ENCODE peak calls at places on chromosomes 16 and 17, in eight cellular contexts. One of them, this sample, is unnamed.

GRCh38 chr17:51422634-51423033 is 162.3 kb downstream of the UTP18 start:
- DNase-seq in T-helper 2 cell: no peak
- DNase-seq in substantia nigra: no peak
- DNase-seq in ELF-1: no peak
- DNase-seq in lung: no peak
- DNase-seq in CD8-positive, alpha-beta T cell: no peak
- DNase-seq in AG04450: no peak
- DNase-seq in nucleus accumbens: no peak
- DNase-seq in this sample: no peak

GRCh38 chr16:62077998-62078397 is 41.8 kb upstream of the CDH8 start:
- DNase-seq in lung: no peak
- DNase-seq in substantia nigra: peak
- DNase-seq in T-helper 2 cell: no peak
- DNase-seq in nucleus accumbens: no peak
- DNase-seq in AG04450: no peak
- DNase-seq in ELF-1: peak
- DNase-seq in CD8-positive, alpha-beta T cell: no peak
- DNase-seq in this sample: no peak

GRCh38 chr16:66490774-66491715 is 58.9 kb downstream of the TK2 start:
- DNase-seq in substantia nigra: no peak
- DNase-seq in T-helper 2 cell: no peak
- DNase-seq in lung: no peak
- DNase-seq in AG04450: no peak
- DNase-seq in ELF-1: no peak
- DNase-seq in nucleus accumbens: no peak
- DNase-seq in CD8-positive, alpha-beta T cell: no peak
- DNase-seq in this sample: no peak

GRCh38 chr16:1723450-1724147 is 17.6 kb downstream of the MAPK8IP3 start:
- DNase-seq in ELF-1: peak
- DNase-seq in T-helper 2 cell: no peak
- DNase-seq in CD8-positive, alpha-beta T cell: no peak
- DNase-seq in AG04450: no peak
- DNase-seq in nucleus accumbens: no peak
- DNase-seq in substantia nigra: peak
- DNase-seq in lung: no peak
- DNase-seq in this sample: no peak

GRCh38 chr16:57262841-57263584 is 18.0 kb downstream of the ARL2BP start:
- DNase-seq in lung: no peak
- DNase-seq in T-helper 2 cell: no peak
- DNase-seq in AG04450: no peak
- DNase-seq in substantia nigra: peak
- DNase-seq in CD8-positive, alpha-beta T cell: no peak
- DNase-seq in nucleus accumbens: peak
- DNase-seq in ELF-1: no peak
- DNase-seq in this sample: no peak

GRCh38 chr16:3283525-3284447 is 495 bp downstream of the ZNF263 start:
- DNase-seq in substantia nigra: no peak
- DNase-seq in ELF-1: no peak
- DNase-seq in nucleus accumbens: no peak
- DNase-seq in CD8-positive, alpha-beta T cell: no peak
- DNase-seq in lung: peak
- DNase-seq in T-helper 2 cell: no peak
- DNase-seq in AG04450: no peak
- DNase-seq in this sample: no peak

GRCh38 chr16:29674188-29674587 is 4.8 kb upstream of the QPRT start:
- DNase-seq in substantia nigra: peak
- DNase-seq in lung: no peak
- DNase-seq in nucleus accumbens: peak
- DNase-seq in CD8-positive, alpha-beta T cell: no peak
- DNase-seq in AG04450: no peak
- DNase-seq in T-helper 2 cell: no peak
- DNase-seq in ELF-1: no peak
- DNase-seq in this sample: no peak

GRCh38 chr17:62649570-62649969 is 22.1 kb downstream of the MRC2 start:
- DNase-seq in lung: no peak
- DNase-seq in substantia nigra: no peak
- DNase-seq in CD8-positive, alpha-beta T cell: no peak
- DNase-seq in nucleus accumbens: no peak
- DNase-seq in AG04450: no peak
- DNase-seq in T-helper 2 cell: no peak
- DNase-seq in ELF-1: no peak
- DNase-seq in this sample: no peak

GRCh38 chr16:11379420-11379819 is 34.2 kb downstream of the RMI2 start:
- DNase-seq in T-helper 2 cell: no peak
- DNase-seq in lung: no peak
- DNase-seq in nucleus accumbens: no peak
- DNase-seq in ELF-1: no peak
- DNase-seq in substantia nigra: no peak
- DNase-seq in CD8-positive, alpha-beta T cell: no peak
- DNase-seq in AG04450: no peak
- DNase-seq in this sample: no peak

GRCh38 chr16:51155901-51156810 is 5.1 kb upstream of the SALL1 start:
- DNase-seq in nucleus accumbens: no peak
- DNase-seq in T-helper 2 cell: no peak
- DNase-seq in ELF-1: peak
- DNase-seq in AG04450: no peak
- DNase-seq in substantia nigra: no peak
- DNase-seq in lung: no peak
- DNase-seq in CD8-positive, alpha-beta T cell: no peak
- DNase-seq in this sample: no peak

GRCh38 chr17:56751145-56751743 is 82.5 kb downstream of the C17orf67 start:
- DNase-seq in AG04450: no peak
- DNase-seq in lung: no peak
- DNase-seq in substantia nigra: no peak
- DNase-seq in ELF-1: no peak
- DNase-seq in nucleus accumbens: no peak
- DNase-seq in T-helper 2 cell: no peak
- DNase-seq in CD8-positive, alpha-beta T cell: no peak
- DNase-seq in this sample: no peak

GRCh38 chr17:12987120-12987519 is 30.7 kb downstream of the ELAC2 start:
- DNase-seq in T-helper 2 cell: no peak
- DNase-seq in nucleus accumbens: no peak
- DNase-seq in AG04450: no peak
- DNase-seq in CD8-positive, alpha-beta T cell: no peak
- DNase-seq in substantia nigra: no peak
- DNase-seq in ELF-1: peak
- DNase-seq in lung: no peak
- DNase-seq in this sample: no peak

GRCh38 chr17:65231662-65232335 is 94.6 kb downstream of the RGS9 start:
- DNase-seq in lung: peak
- DNase-seq in CD8-positive, alpha-beta T cell: no peak
- DNase-seq in T-helper 2 cell: no peak
- DNase-seq in nucleus accumbens: peak
- DNase-seq in ELF-1: peak
- DNase-seq in substantia nigra: peak
- DNase-seq in AG04450: peak
- DNase-seq in this sample: peak

This sample was measured in RWPE1.